ENCODE peak calls at places on chromosomes 13 and 19, in four cellular contexts. One of them, this sample, is unnamed. For H3K27me3, the result is how much of the 10 kb centered on the place peaks cover.

GRCh38 chr13:27170521-27171243 is 929 bp downstream of the USP12 start:
- DNase-seq in GM23248: peak
- DNase-seq in tibial nerve: peak
- DNase-seq in body of pancreas: peak
- DNase-seq in this sample: peak

GRCh38 chr19:30625947-30626346 is 253.8 kb downstream of the ZNF536 start:
- DNase-seq in GM23248: no peak
- DNase-seq in tibial nerve: no peak
- DNase-seq in body of pancreas: no peak
- DNase-seq in this sample: no peak

GRCh38 chr13:110726726-110727125 is 13.2 kb downstream of the ING1 start:
- DNase-seq in GM23248: no peak
- DNase-seq in tibial nerve: no peak
- DNase-seq in body of pancreas: no peak
- DNase-seq in this sample: no peak

GRCh38 chr19:5972355-5972731 is 5.6 kb downstream of the RANBP3 start:
- DNase-seq in GM23248: no peak
- DNase-seq in tibial nerve: no peak
- DNase-seq in body of pancreas: no peak
- DNase-seq in this sample: no peak

GRCh38 chr19:31211088-31211487 is 138.1 kb downstream of the TSHZ3 start:
- DNase-seq in GM23248: no peak
- DNase-seq in tibial nerve: no peak
- DNase-seq in body of pancreas: no peak
- DNase-seq in this sample: no peak

GRCh38 chr13:74554581-74555290 is 420.5 kb upstream of the KLF12 start:
- DNase-seq in GM23248: no peak
- DNase-seq in tibial nerve: no peak
- DNase-seq in body of pancreas: no peak
- DNase-seq in this sample: no peak

GRCh38 chr19:55075366-55075998 is at the start of gene EPS8L1:
- DNase-seq in GM23248: no peak
- DNase-seq in tibial nerve: no peak
- DNase-seq in body of pancreas: peak
- DNase-seq in this sample: no peak

GRCh38 chr13:44904982-44905381 is 84.3 kb downstream of the NUFIP1 start:
- DNase-seq in GM23248: peak
- DNase-seq in tibial nerve: peak
- DNase-seq in body of pancreas: peak
- DNase-seq in this sample: peak

GRCh38 chr19:5954293-5954692 is 23.6 kb downstream of the RANBP3 start:
- DNase-seq in GM23248: peak
- DNase-seq in tibial nerve: no peak
- DNase-seq in body of pancreas: no peak
- DNase-seq in this sample: peak

GRCh38 chr19:50567052-50567841 is 988 bp downstream of the LRRC4B start:
- DNase-seq in GM23248: no peak
- DNase-seq in tibial nerve: no peak
- DNase-seq in body of pancreas: no peak
- DNase-seq in this sample: no peak

GRCh38 chr13:70203661-70204229 is 95.5 kb upstream of the KLHL1 start:
- DNase-seq in GM23248: no peak
- DNase-seq in tibial nerve: no peak
- DNase-seq in body of pancreas: no peak
- DNase-seq in this sample: peak

GRCh38 chr13:24176351-24177101 is 16.0 kb downstream of the SPATA13 start:
- DNase-seq in GM23248: no peak
- DNase-seq in tibial nerve: no peak
- DNase-seq in body of pancreas: peak
- DNase-seq in this sample: peak

GRCh38 chr19:8393871-8394250 is 3.7 kb downstream of the RAB11B start:
- DNase-seq in GM23248: no peak
- DNase-seq in tibial nerve: no peak
- DNase-seq in body of pancreas: peak
- DNase-seq in this sample: no peak

GRCh38 chr19:7637374-7638256 is 705 bp downstream of the STXBP2 start:
- DNase-seq in GM23248: no peak
- DNase-seq in tibial nerve: no peak
- DNase-seq in body of pancreas: peak
- DNase-seq in this sample: no peak

GRCh38 chr19:35045667-35046300 is 4.3 kb downstream of the HPN start:
- DNase-seq in GM23248: peak
- DNase-seq in tibial nerve: no peak
- DNase-seq in body of pancreas: peak
- DNase-seq in this sample: peak

GRCh38 chr19:57363734-57364181 is 407 bp downstream of the TRAPPC2B start:
- DNase-seq in GM23248: peak
- DNase-seq in tibial nerve: no peak
- DNase-seq in body of pancreas: no peak
- DNase-seq in this sample: no peak

GRCh38 chr13:22926176-22927007 is 254.4 kb upstream of the SGCG start:
- DNase-seq in GM23248: peak
- DNase-seq in tibial nerve: peak
- DNase-seq in body of pancreas: peak
- DNase-seq in this sample: no peak

GRCh38 chr19:35703343-35703742 is 1.0 kb upstream of the ZBTB32 start:
- DNase-seq in GM23248: no peak
- DNase-seq in tibial nerve: no peak
- DNase-seq in body of pancreas: peak
- DNase-seq in this sample: no peak

GRCh38 chr13:23618341-23618740 is 48.1 kb downstream of the TNFRSF19 start:
- DNase-seq in GM23248: peak
- DNase-seq in tibial nerve: no peak
- DNase-seq in body of pancreas: no peak
- DNase-seq in this sample: peak

GRCh38 chr13:111505175-111505777 is 184.8 kb downstream of the TEX29 start:
- DNase-seq in GM23248: peak
- DNase-seq in tibial nerve: no peak
- DNase-seq in body of pancreas: no peak
- DNase-seq in this sample: no peak

GRCh38 chr19:41426116-41426841 is 895 bp downstream of the B3GNT8 start:
- DNase-seq in GM23248: peak
- DNase-seq in tibial nerve: no peak
- DNase-seq in body of pancreas: no peak
- DNase-seq in this sample: no peak

GRCh38 chr19:1591421-1592022 is 1.1 kb downstream of the MBD3 start:
- DNase-seq in GM23248: peak
- DNase-seq in tibial nerve: no peak
- DNase-seq in body of pancreas: peak
- DNase-seq in this sample: no peak

GRCh38 chr19:12703056-12703455 is 6.6 kb upstream of the FBXW9 start:
- DNase-seq in GM23248: peak
- DNase-seq in tibial nerve: no peak
- DNase-seq in body of pancreas: no peak
- DNase-seq in this sample: peak

GRCh38 chr19:45340232-45340898 is at the start of gene KLC3:
- DNase-seq in GM23248: peak
- DNase-seq in tibial nerve: no peak
- DNase-seq in body of pancreas: peak
- DNase-seq in this sample: no peak

GRCh38 chr19:23283925-23284324 is 33.7 kb upstream of the ZNF724 start:
- DNase-seq in GM23248: peak
- DNase-seq in tibial nerve: peak
- DNase-seq in body of pancreas: peak
- DNase-seq in this sample: peak

GRCh38 chr13:31905896-31906295 is 125.7 kb upstream of the FRY start:
- DNase-seq in GM23248: no peak
- DNase-seq in tibial nerve: no peak
- DNase-seq in body of pancreas: no peak
- DNase-seq in this sample: no peak

DNA sequence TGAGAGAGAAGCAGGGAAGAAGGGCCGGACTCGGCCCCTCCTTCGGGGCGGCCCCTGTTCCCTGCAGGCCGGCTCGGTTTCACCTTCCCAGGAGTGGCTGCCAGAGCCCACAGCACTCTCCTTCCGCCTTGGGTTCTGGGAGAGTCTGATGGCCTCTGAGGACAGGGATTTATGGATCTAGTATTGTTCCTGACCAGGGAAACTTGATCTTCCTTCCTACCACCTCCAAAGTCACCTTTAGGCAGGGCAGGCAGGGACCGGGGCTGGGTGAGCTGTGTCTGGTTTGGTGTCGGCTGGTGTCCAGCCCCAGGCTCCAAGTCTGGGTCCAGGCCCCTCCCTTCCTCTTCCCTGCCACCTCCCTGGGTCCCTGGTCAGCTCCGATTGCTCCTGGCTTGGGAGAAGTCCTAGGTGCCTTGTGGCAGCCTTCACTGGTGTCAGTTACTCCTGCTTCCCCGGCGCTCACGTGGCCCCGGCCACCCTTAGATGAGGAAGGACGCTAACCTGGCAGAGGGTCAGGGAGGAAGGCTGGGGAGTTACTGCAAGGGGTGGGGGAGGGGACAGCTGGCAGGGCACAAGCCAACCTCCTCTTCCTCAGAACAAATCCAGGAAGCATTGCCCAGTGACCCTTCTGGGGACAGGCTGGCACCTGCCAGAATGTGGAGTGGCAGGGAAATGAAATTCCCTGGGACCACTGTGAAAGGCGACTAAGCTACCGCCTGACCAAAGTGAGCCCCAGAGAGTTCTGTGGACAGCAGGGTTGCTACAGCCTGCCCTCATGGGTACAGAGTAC is 18.8 kb downstream of the RFX1 start:
- DNase-seq in GM23248: no peak
- DNase-seq in tibial nerve: peak
- DNase-seq in body of pancreas: peak
- DNase-seq in this sample: no peak
- H3K4me3 ChIP-seq in GM23248: no peak
- H3K4me3 ChIP-seq in tibial nerve: no peak
- H3K4me3 ChIP-seq in body of pancreas: no peak
- H3K4me3 ChIP-seq in this sample: no peak

DNA sequence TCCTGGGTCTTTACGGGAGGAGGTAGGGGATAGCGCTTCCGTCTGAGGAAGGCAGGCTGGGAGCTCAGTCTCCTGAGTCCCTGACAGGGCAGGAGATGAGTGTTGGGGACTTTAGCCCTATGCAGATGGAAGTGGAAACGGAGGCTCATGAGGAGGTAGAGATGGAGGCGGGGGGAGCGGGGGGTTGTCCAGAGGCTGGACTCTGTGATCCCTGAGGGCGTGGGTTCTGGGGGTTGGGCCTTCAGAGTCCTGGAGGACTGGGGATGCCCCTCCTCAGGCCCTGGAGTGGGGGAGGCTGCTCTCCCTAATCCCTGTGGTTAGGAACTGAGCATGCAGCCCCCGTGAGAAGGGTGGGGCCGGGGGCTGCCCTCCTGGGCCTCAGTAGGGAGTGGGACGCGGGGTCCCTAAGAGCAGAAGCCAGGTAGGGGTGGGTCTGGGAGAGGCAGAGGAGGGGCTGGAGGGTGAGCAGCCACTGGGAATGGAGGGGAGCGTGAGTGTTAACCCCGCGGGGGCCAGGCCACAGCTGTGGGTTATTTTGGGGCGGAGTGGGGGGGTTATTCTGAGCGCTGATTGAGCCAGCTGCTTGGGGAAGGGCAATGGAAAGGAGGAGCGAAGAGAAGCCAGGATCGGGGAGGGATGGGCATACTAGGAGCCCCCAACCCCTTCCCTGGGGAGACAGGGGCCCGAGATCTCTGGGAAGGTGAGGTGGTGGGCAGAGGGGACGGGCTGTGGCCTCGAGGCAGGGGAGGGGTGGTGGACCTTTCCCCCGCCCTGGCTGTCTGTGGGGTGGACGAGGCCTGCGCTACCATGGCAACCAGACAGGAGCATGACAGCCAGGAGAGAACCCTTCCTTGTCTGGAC is 2.8 kb downstream of the GRIN2D start:
- DNase-seq in GM23248: no peak
- DNase-seq in tibial nerve: no peak
- DNase-seq in body of pancreas: no peak
- DNase-seq in this sample: no peak
- H3K27me3 ChIP-seq in GM23248: under half
- H3K27me3 ChIP-seq in tibial nerve: half or more
- H3K27me3 ChIP-seq in body of pancreas: under half
- H3K27me3 ChIP-seq in this sample: under half

GRCh38 chr19:4360081-4360569 is 16.8 kb downstream of the MPND start:
- DNase-seq in GM23248: no peak
- DNase-seq in tibial nerve: no peak
- DNase-seq in body of pancreas: no peak
- DNase-seq in this sample: no peak
- H3K4me3 ChIP-seq in GM23248: no peak
- H3K4me3 ChIP-seq in tibial nerve: no peak
- H3K4me3 ChIP-seq in body of pancreas: no peak
- H3K4me3 ChIP-seq in this sample: no peak

GRCh38 chr19:49069026-49069425 is 3.5 kb downstream of the KCNA7 start:
- DNase-seq in GM23248: no peak
- DNase-seq in tibial nerve: no peak
- DNase-seq in body of pancreas: no peak
- DNase-seq in this sample: no peak
- H3K27me3 ChIP-seq in GM23248: under half
- H3K27me3 ChIP-seq in tibial nerve: half or more
- H3K27me3 ChIP-seq in body of pancreas: under half
- H3K27me3 ChIP-seq in this sample: under half

GRCh38 chr19:48751835-48752510 is 468 bp downstream of the FUT1 start:
- DNase-seq in GM23248: no peak
- DNase-seq in tibial nerve: no peak
- DNase-seq in body of pancreas: no peak
- DNase-seq in this sample: no peak
- H3K4me3 ChIP-seq in GM23248: peak
- H3K4me3 ChIP-seq in tibial nerve: peak
- H3K4me3 ChIP-seq in body of pancreas: peak
- H3K4me3 ChIP-seq in this sample: peak

DNA sequence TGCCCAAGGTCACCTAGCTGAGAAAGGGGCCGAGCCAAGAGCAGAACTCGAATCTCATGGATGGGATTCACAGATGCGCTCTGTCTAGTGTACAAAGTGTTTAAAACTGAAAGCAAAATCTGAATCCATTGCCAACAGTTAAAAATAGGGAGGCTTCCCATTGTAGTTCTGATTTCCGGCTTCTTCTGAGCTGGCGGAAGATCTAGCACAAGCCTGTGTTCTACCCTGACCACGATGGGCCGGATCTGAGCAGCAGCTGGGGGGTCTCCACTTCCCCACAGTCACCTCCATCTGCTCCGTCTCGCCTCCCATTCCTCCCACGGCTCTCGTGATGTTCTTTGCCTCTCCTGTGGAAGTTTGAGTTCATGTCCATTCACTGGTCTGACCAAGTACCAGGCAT is 2.4 kb downstream of the CACNG8 start:
- DNase-seq in GM23248: no peak
- DNase-seq in tibial nerve: no peak
- DNase-seq in body of pancreas: no peak
- DNase-seq in this sample: no peak
- H3K27me3 ChIP-seq in GM23248: under half
- H3K27me3 ChIP-seq in tibial nerve: half or more
- H3K27me3 ChIP-seq in body of pancreas: under half
- H3K27me3 ChIP-seq in this sample: under half

GRCh38 chr19:48695743-48696352 is at the start of gene FUT2:
- DNase-seq in GM23248: no peak
- DNase-seq in tibial nerve: no peak
- DNase-seq in body of pancreas: peak
- DNase-seq in this sample: no peak

GRCh38 chr19:48698046-48698445 is 2.3 kb downstream of the FUT2 start:
- DNase-seq in GM23248: peak
- DNase-seq in tibial nerve: no peak
- DNase-seq in body of pancreas: peak
- DNase-seq in this sample: peak

GRCh38 chr19:48696353-48697010 is 711 bp downstream of the FUT2 start:
- DNase-seq in GM23248: peak
- DNase-seq in tibial nerve: no peak
- DNase-seq in body of pancreas: peak
- DNase-seq in this sample: no peak
- H3K4me3 ChIP-seq in GM23248: peak
- H3K4me3 ChIP-seq in tibial nerve: peak
- H3K4me3 ChIP-seq in body of pancreas: no peak
- H3K4me3 ChIP-seq in this sample: no peak

This sample was measured in MG63.